ENCODE peak calls at places on chromosomes 7 and 10, in five cellular contexts. K is GM04503; J is AG20443; T is esophagus muscularis mucosa; D is stimulated activated CD4-positive, alpha-beta T cell treated with anti-CD3 and anti-CD28 coated beads, Interleukin-2, amount 100 ng/mL, for 24 hours. V is an unnamed sample.

GRCh38 chr7:65972976-65973375 is 9.0 kb downstream of the GUSB start:
- DNase-seq in K (no peak), J (no peak), T (no peak), D (no peak), V (no peak)

GRCh38 chr10:102505462-102506115 is 1.8 kb downstream of the SUFU start:
- DNase-seq in K (no peak), J (no peak), T (no peak), D (no peak), V (no peak)

GRCh38 chr7:137718360-137718759 is 128.4 kb downstream of the DGKI start:
- DNase-seq in K (no peak), J (no peak), T (no peak), D (no peak), V (no peak)

GRCh38 chr10:116538461-116538860 is 7.3 kb upstream of the PNLIP start:
- DNase-seq in K (no peak), J (no peak), T (no peak), D (no peak), V (peak; percentile 12)

GRCh38 chr7:5420108-5420840 is 3.4 kb downstream of the TNRC18 start:
- DNase-seq in K (no peak), J (no peak), T (no peak), D (peak; percentile 29), V (no peak)

GRCh38 chr10:129972145-129972965 is 8.3 kb upstream of the EBF3 start:
- DNase-seq in K (no peak), J (peak; percentile 74), T (no peak), D (no peak), V (no peak)

GRCh38 chr7:12923971-12924370 is 236.5 kb downstream of the ARL4A start:
- DNase-seq in K (no peak), J (no peak), T (no peak), D (no peak), V (peak; percentile 50)

GRCh38 chr10:112446055-112446854 is 459 bp downstream of the ZDHHC6 start:
- DNase-seq in K (no peak), J (peak; percentile 14), T (no peak), D (peak; percentile 18), V (no peak)